ENCODE peak calls at places on chromosome 4, in ten cellular contexts. M, T, Q, S, Z, C, K, G, F and L are unnamed samples.

GRCh38 chr4:152951348-152951747 is 15.2 kb downstream of the FHDC1 start:
- DNase-seq in M (no peak), T (no peak), Q (no peak), S (no peak), Z (no peak), C (no peak), K (no peak), G (no peak), F (no peak), L (no peak)

GRCh38 chr4:108706289-108706688 is 55.9 kb downstream of the OSTC start:
- DNase-seq in M (no peak), T (no peak), Q (no peak), S (no peak), Z (no peak), C (no peak), K (no peak), G (no peak), F (no peak), L (no peak)

GRCh38 chr4:113781439-113782040 is 20.0 kb upstream of the CAMK2D start:
- DNase-seq in M (peak), T (no peak), Q (no peak), S (no peak), Z (peak), C (no peak), K (peak), G (no peak), F (peak), L (no peak)

GRCh38 chr4:153113061-153113837 is 91.0 kb upstream of the TRIM2 start:
- DNase-seq in M (peak), T (no peak), Q (no peak), S (peak), Z (peak), C (no peak), K (no peak), G (no peak), F (no peak), L (no peak)

GRCh38 chr4:7607156-7607910 is 172.6 kb upstream of the PSAPL1 start:
- DNase-seq in M (no peak), T (no peak), Q (peak), S (no peak), Z (peak), C (no peak), K (no peak), G (no peak), F (no peak), L (no peak)

GRCh38 chr4:170423137-170423536 is 333.4 kb upstream of the AADAT start:
- DNase-seq in M (peak), T (no peak), Q (no peak), S (no peak), Z (no peak), C (no peak), K (peak), G (no peak), F (no peak), L (no peak)

GRCh38 chr4:55854132-55854531 is 684 bp downstream of the EXOC1 start:
- DNase-seq in M (no peak), T (no peak), Q (no peak), S (no peak), Z (no peak), C (no peak), K (no peak), G (no peak), F (no peak), L (no peak)

GRCh38 chr4:81538712-81539432 is 67.2 kb upstream of the RASGEF1B start:
- DNase-seq in M (no peak), T (no peak), Q (no peak), S (no peak), Z (no peak), C (no peak), K (no peak), G (no peak), F (no peak), L (no peak)

GRCh38 chr4:164550989-164551712 is 202.8 kb upstream of the SMIM31 start:
- DNase-seq in M (no peak), T (no peak), Q (no peak), S (no peak), Z (no peak), C (no peak), K (no peak), G (no peak), F (no peak), L (no peak)

GRCh38 chr4:187477224-187477623 is 518.3 kb upstream of the ZFP42 start:
- DNase-seq in M (no peak), T (no peak), Q (no peak), S (no peak), Z (no peak), C (no peak), K (no peak), G (no peak), F (no peak), L (no peak)

GRCh38 chr4:39855909-39856512 is 121.7 kb downstream of the PDS5A start:
- DNase-seq in M (peak), T (no peak), Q (no peak), S (peak), Z (peak), C (no peak), K (no peak), G (no peak), F (no peak), L (no peak)

GRCh38 chr4:54660591-54660990 is 2.8 kb downstream of the KIT start:
- DNase-seq in M (no peak), T (no peak), Q (no peak), S (no peak), Z (peak), C (no peak), K (no peak), G (no peak), F (no peak), L (no peak)

GRCh38 chr4:14117575-14118228 is 490.2 kb upstream of the BOD1L1 start:
- DNase-seq in M (no peak), T (no peak), Q (no peak), S (no peak), Z (no peak), C (no peak), K (no peak), G (no peak), F (no peak), L (no peak)

GRCh38 chr4:162497564-162498167 is 333.9 kb upstream of the FSTL5 start:
- DNase-seq in M (peak), T (no peak), Q (no peak), S (peak), Z (peak), C (no peak), K (no peak), G (no peak), F (peak), L (no peak)

GRCh38 chr4:182382941-182383340 is 139.7 kb downstream of the TENM3 start:
- DNase-seq in M (no peak), T (no peak), Q (no peak), S (no peak), Z (no peak), C (no peak), K (no peak), G (no peak), F (no peak), L (no peak)

GRCh38 chr4:177008071-177008835 is 215.5 kb upstream of the VEGFC start:
- DNase-seq in M (peak), T (no peak), Q (no peak), S (no peak), Z (peak), C (no peak), K (peak), G (no peak), F (no peak), L (no peak)

GRCh38 chr4:65737672-65738071 is 67.4 kb upstream of the EPHA5 start:
- DNase-seq in M (no peak), T (no peak), Q (no peak), S (no peak), Z (no peak), C (no peak), K (no peak), G (no peak), F (no peak), L (no peak)

GRCh38 chr4:159144112-159144694 is 41.3 kb downstream of the RAPGEF2 start:
- DNase-seq in M (no peak), T (no peak), Q (no peak), S (no peak), Z (no peak), C (no peak), K (no peak), G (no peak), F (no peak), L (no peak)

GRCh38 chr4:22019676-22020075 is 71.1 kb upstream of the KCNIP4 start:
- DNase-seq in M (no peak), T (no peak), Q (no peak), S (no peak), Z (no peak), C (no peak), K (peak), G (no peak), F (no peak), L (no peak)

GRCh38 chr4:125115941-125116340 is 198.8 kb upstream of the FAT4 start:
- DNase-seq in M (peak), T (no peak), Q (no peak), S (peak), Z (peak), C (no peak), K (peak), G (no peak), F (no peak), L (no peak)

GRCh38 chr4:80462537-80463207 is 127.1 kb downstream of the CFAP299 start:
- DNase-seq in M (no peak), T (no peak), Q (no peak), S (no peak), Z (peak), C (no peak), K (no peak), G (no peak), F (peak), L (no peak)

GRCh38 chr4:38891051-38891738 is 23.6 kb downstream of the FAM114A1 start:
- DNase-seq in M (no peak), T (no peak), Q (no peak), S (no peak), Z (no peak), C (no peak), K (no peak), G (no peak), F (no peak), L (no peak)